ENCODE peak calls at places on chromosome 19, in ten cellular contexts. One of them, this sample, is unnamed.

GRCh38 chr19:6271721-6272410 is 7.9 kb downstream of the MLLT1 start:
- DNase-seq in MM.1S: no peak
- DNase-seq in activated naive CD8-positive, alpha-beta T cell treated with anti-CD3 and anti-CD28 coated beads, Interleukin-2, amount 50 U/mL, for 24 hours: no peak
- DNase-seq in fibroblast of mammary gland: peak; percentile 67
- DNase-seq in fibroblast of the aortic adventitia: peak; percentile 97
- DNase-seq in DMS79: peak; percentile 54
- DNase-seq in NCI-H1417: peak; percentile 25
- DNase-seq in dermis blood vessel endothelial cell: peak; percentile 72
- DNase-seq in MCF 10A: no peak
- DNase-seq in AG09319: no peak
- DNase-seq in this sample: peak; percentile 64

GRCh38 chr19:45995715-45996385 is 583 bp downstream of the CCDC61 start:
- DNase-seq in MM.1S: no peak
- DNase-seq in activated naive CD8-positive, alpha-beta T cell treated with anti-CD3 and anti-CD28 coated beads, Interleukin-2, amount 50 U/mL, for 24 hours: no peak
- DNase-seq in fibroblast of mammary gland: peak; percentile 54
- DNase-seq in fibroblast of the aortic adventitia: peak; percentile 64
- DNase-seq in DMS79: no peak
- DNase-seq in NCI-H1417: no peak
- DNase-seq in dermis blood vessel endothelial cell: peak; percentile 33
- DNase-seq in MCF 10A: no peak
- DNase-seq in AG09319: no peak
- DNase-seq in this sample: peak; percentile 44

GRCh38 chr19:903266-903797 is 9.7 kb downstream of the R3HDM4 start:
- DNase-seq in MM.1S: no peak
- DNase-seq in activated naive CD8-positive, alpha-beta T cell treated with anti-CD3 and anti-CD28 coated beads, Interleukin-2, amount 50 U/mL, for 24 hours: no peak
- DNase-seq in fibroblast of mammary gland: peak; percentile 55
- DNase-seq in fibroblast of the aortic adventitia: no peak
- DNase-seq in DMS79: no peak
- DNase-seq in NCI-H1417: peak; percentile 98
- DNase-seq in dermis blood vessel endothelial cell: no peak
- DNase-seq in MCF 10A: no peak
- DNase-seq in AG09319: no peak
- DNase-seq in this sample: no peak

GRCh38 chr19:39843919-39844793 is 2.0 kb downstream of the FBL start:
- DNase-seq in MM.1S: peak; percentile 72
- DNase-seq in activated naive CD8-positive, alpha-beta T cell treated with anti-CD3 and anti-CD28 coated beads, Interleukin-2, amount 50 U/mL, for 24 hours: no peak
- DNase-seq in fibroblast of mammary gland: peak; percentile 71
- DNase-seq in fibroblast of the aortic adventitia: peak; percentile 70
- DNase-seq in DMS79: peak; percentile 11
- DNase-seq in NCI-H1417: peak; percentile 52
- DNase-seq in dermis blood vessel endothelial cell: peak; percentile 71
- DNase-seq in MCF 10A: peak; percentile 64
- DNase-seq in AG09319: peak; percentile 18
- DNase-seq in this sample: peak; percentile 59

GRCh38 chr19:18698321-18699167 is 15.1 kb downstream of the CRTC1 start:
- DNase-seq in MM.1S: no peak
- DNase-seq in activated naive CD8-positive, alpha-beta T cell treated with anti-CD3 and anti-CD28 coated beads, Interleukin-2, amount 50 U/mL, for 24 hours: no peak
- DNase-seq in fibroblast of mammary gland: no peak
- DNase-seq in fibroblast of the aortic adventitia: no peak
- DNase-seq in DMS79: no peak
- DNase-seq in NCI-H1417: peak; percentile 39
- DNase-seq in dermis blood vessel endothelial cell: no peak
- DNase-seq in MCF 10A: no peak
- DNase-seq in AG09319: no peak
- DNase-seq in this sample: no peak

GRCh38 chr19:34961775-34962174 is 2.3 kb downstream of the ZNF792 start:
- DNase-seq in MM.1S: no peak
- DNase-seq in activated naive CD8-positive, alpha-beta T cell treated with anti-CD3 and anti-CD28 coated beads, Interleukin-2, amount 50 U/mL, for 24 hours: no peak
- DNase-seq in fibroblast of mammary gland: no peak
- DNase-seq in fibroblast of the aortic adventitia: no peak
- DNase-seq in DMS79: no peak
- DNase-seq in NCI-H1417: no peak
- DNase-seq in dermis blood vessel endothelial cell: no peak
- DNase-seq in MCF 10A: no peak
- DNase-seq in AG09319: no peak
- DNase-seq in this sample: no peak

GRCh38 chr19:18894254-18895037 is 1.5 kb downstream of the CERS1 start:
- DNase-seq in MM.1S: no peak
- DNase-seq in activated naive CD8-positive, alpha-beta T cell treated with anti-CD3 and anti-CD28 coated beads, Interleukin-2, amount 50 U/mL, for 24 hours: no peak
- DNase-seq in fibroblast of mammary gland: peak; percentile 38
- DNase-seq in fibroblast of the aortic adventitia: peak; percentile 60
- DNase-seq in DMS79: peak; percentile 75
- DNase-seq in NCI-H1417: peak; percentile 89
- DNase-seq in dermis blood vessel endothelial cell: no peak
- DNase-seq in MCF 10A: no peak
- DNase-seq in AG09319: no peak
- DNase-seq in this sample: no peak

GRCh38 chr19:3671680-3672574 is 28.3 kb downstream of the PIP5K1C start:
- DNase-seq in MM.1S: no peak
- DNase-seq in activated naive CD8-positive, alpha-beta T cell treated with anti-CD3 and anti-CD28 coated beads, Interleukin-2, amount 50 U/mL, for 24 hours: peak; percentile 63
- DNase-seq in fibroblast of mammary gland: peak; percentile 53
- DNase-seq in fibroblast of the aortic adventitia: peak; percentile 25
- DNase-seq in DMS79: no peak
- DNase-seq in NCI-H1417: peak; percentile 51
- DNase-seq in dermis blood vessel endothelial cell: peak; percentile 67
- DNase-seq in MCF 10A: no peak
- DNase-seq in AG09319: no peak
- DNase-seq in this sample: peak; percentile 66

GRCh38 chr19:54928299-54928698 is 19.0 kb downstream of the NLRP7 start:
- DNase-seq in MM.1S: no peak
- DNase-seq in activated naive CD8-positive, alpha-beta T cell treated with anti-CD3 and anti-CD28 coated beads, Interleukin-2, amount 50 U/mL, for 24 hours: no peak
- DNase-seq in fibroblast of mammary gland: peak; percentile 6
- DNase-seq in fibroblast of the aortic adventitia: no peak
- DNase-seq in DMS79: no peak
- DNase-seq in NCI-H1417: no peak
- DNase-seq in dermis blood vessel endothelial cell: no peak
- DNase-seq in MCF 10A: peak; percentile 5
- DNase-seq in AG09319: no peak
- DNase-seq in this sample: no peak

GRCh38 chr19:11377756-11378155 is 3.3 kb downstream of the SWSAP1 start:
- DNase-seq in MM.1S: no peak
- DNase-seq in activated naive CD8-positive, alpha-beta T cell treated with anti-CD3 and anti-CD28 coated beads, Interleukin-2, amount 50 U/mL, for 24 hours: no peak
- DNase-seq in fibroblast of mammary gland: peak; percentile 65
- DNase-seq in fibroblast of the aortic adventitia: no peak
- DNase-seq in DMS79: no peak
- DNase-seq in NCI-H1417: no peak
- DNase-seq in dermis blood vessel endothelial cell: no peak
- DNase-seq in MCF 10A: peak; percentile 44
- DNase-seq in AG09319: no peak
- DNase-seq in this sample: no peak

This sample was measured in lung microvascular endothelial cell.